ENCODE peak calls at places on chromosomes 13 and 19, in five cellular contexts. X is Right ventricle myocardium superior, S is endothelial cell, U is activated T-cell treated with anti-CD3 and anti-CD28 coated beads for 1 hour, C is HFFc6. W is an unnamed sample.

GRCh38 chr13:50033696-50034095 is 18.5 kb downstream of the KCNRG start:
- DNase-seq in C (peak), S (no peak), U (no peak), X (no peak), W (no peak)

GRCh38 chr19:29639086-29639485 is 26.2 kb upstream of the PLEKHF1 start:
- DNase-seq in X (no peak), S (no peak), C (no peak), U (no peak), W (no peak)

GRCh38 chr13:99655351-99656091 is 154.2 kb downstream of the TM9SF2 start:
- DNase-seq in S (no peak), U (no peak), X (no peak), C (peak), W (no peak)

GRCh38 chr19:49689133-49690072 is at the start of gene ADM5:
- DNase-seq in S (no peak), C (no peak), U (no peak), X (peak), W (no peak)

GRCh38 chr13:63433546-63434150 is 2018.0 kb upstream of the PCDH20 start:
- DNase-seq in X (no peak), C (no peak), S (no peak), U (no peak), W (no peak)

GRCh38 chr13:90171649-90172048 is 1175.8 kb upstream of the MIR17HG start:
- DNase-seq in X (no peak), S (no peak), U (no peak), C (no peak), W (no peak)

GRCh38 chr19:35777961-35778360 is 2.6 kb downstream of the ARHGAP33 start:
- DNase-seq in U (no peak), C (no peak), X (peak), S (no peak), W (no peak)

GRCh38 chr13:48653074-48654054 is at the start of gene CYSLTR2:
- DNase-seq in U (no peak), C (peak), S (no peak), X (no peak), W (no peak)

GRCh38 chr13:100039740-100040139 is 49.2 kb upstream of the PCCA start:
- DNase-seq in C (peak), U (no peak), S (no peak), X (no peak), W (no peak)